ENCODE peak calls at places on chromosomes 2 and 18, in five cellular contexts. F is stomach, Q is right atrium auricular region, U is hepatocyte, J is tibial nerve. X is an unnamed sample.

GRCh38 chr2:180720861-180721260 is 259.5 kb upstream of the UBE2E3 start:
- DNase-seq in F (no peak), Q (no peak), U (no peak), J (no peak), X (no peak)

GRCh38 chr2:159615936-159616733 is at the start of gene BAZ2B:
- DNase-seq in F (peak), Q (peak), U (peak), J (no peak), X (no peak)

GRCh38 chr2:233209978-233210680 is 41.3 kb upstream of the ATG16L1 start:
- DNase-seq in F (no peak), Q (no peak), U (no peak), J (no peak), X (no peak)

GRCh38 chr18:33871363-33872025 is 293.5 kb downstream of the ASXL3 start:
- DNase-seq in F (no peak), Q (no peak), U (no peak), J (no peak), X (no peak)

GRCh38 chr2:173086518-173087213 is 11.0 kb downstream of the MAP3K20 start:
- DNase-seq in F (no peak), Q (no peak), U (no peak), J (no peak), X (no peak)

GRCh38 chr2:186558512-186559276 is 31.2 kb upstream of the ITGAV start:
- DNase-seq in F (no peak), Q (no peak), U (no peak), J (no peak), X (no peak)

GRCh38 chr2:129896226-129897100 is 83.0 kb upstream of the RAB6C start:
- DNase-seq in F (no peak), Q (peak), U (no peak), J (no peak), X (no peak)

GRCh38 chr2:128594273-128594910 is 275.7 kb upstream of the HS6ST1 start:
- DNase-seq in F (peak), Q (peak), U (no peak), J (no peak), X (no peak)

GRCh38 chr2:190678444-190679162 is 29.7 kb downstream of the NAB1 start:
- DNase-seq in F (no peak), Q (no peak), U (no peak), J (no peak), X (no peak)

GRCh38 chr2:71849111-71849510 is 298.6 kb downstream of the CYP26B1 start:
- DNase-seq in F (no peak), Q (no peak), U (no peak), J (no peak), X (no peak)

GRCh38 chr2:221502270-221502973 is 69.7 kb downstream of the EPHA4 start:
- DNase-seq in F (no peak), Q (no peak), U (no peak), J (no peak), X (no peak)

GRCh38 chr2:43265006-43265770 is 38.8 kb upstream of the ZFP36L2 start:
- DNase-seq in F (no peak), Q (no peak), U (no peak), J (no peak), X (peak)

GRCh38 chr2:233303252-233303651 is 4.4 kb upstream of the SAG start:
- DNase-seq in F (no peak), Q (no peak), U (no peak), J (no peak), X (no peak)

GRCh38 chr2:237677951-237678481 is 50.6 kb downstream of the LRRFIP1 start:
- DNase-seq in F (no peak), Q (no peak), U (peak), J (no peak), X (peak)
- H3K27ac ChIP-seq in F (peak), Q (peak), U (peak), J (peak), X (peak)

DNA sequence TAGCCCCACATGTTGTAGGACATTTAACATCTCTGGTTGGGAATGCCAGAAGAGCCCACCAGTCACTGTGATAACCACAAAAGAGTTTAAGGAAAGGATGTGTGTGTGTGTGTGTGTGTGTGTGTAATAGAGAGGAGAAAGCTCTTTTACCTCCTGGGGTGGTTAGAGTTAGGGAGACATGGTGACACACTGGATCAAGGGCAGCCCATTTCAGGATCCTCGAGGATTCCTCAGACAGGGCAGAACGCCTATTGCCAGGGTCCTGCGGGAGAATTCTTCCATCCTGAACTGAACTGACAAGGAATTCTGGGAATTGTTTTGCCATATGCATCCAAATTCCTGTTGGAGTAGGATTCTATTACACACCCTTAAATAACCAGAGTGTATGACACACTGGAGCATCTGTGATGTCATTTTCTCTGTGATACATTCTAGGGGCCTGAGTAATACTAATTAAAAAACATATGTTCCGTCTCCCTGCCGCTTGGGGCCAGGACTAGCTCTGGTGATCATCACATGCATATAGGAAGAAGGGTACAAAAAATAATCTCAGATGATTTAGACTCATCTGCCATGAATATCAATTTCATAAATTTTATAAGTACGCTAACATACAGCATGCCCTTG is 156.4 kb upstream of the MMADHC start:
- DNase-seq in F (no peak), Q (no peak), U (no peak), J (no peak), X (no peak)
- H3K27ac ChIP-seq in F (no peak), Q (no peak), U (no peak), J (no peak), X (no peak)

GRCh38 chr18:76752400-76752799 is 70.0 kb upstream of the ZNF236 start:
- DNase-seq in F (no peak), Q (no peak), U (no peak), J (no peak), X (no peak)

GRCh38 chr18:76750886-76751537 is 71.3 kb upstream of the ZNF236 start:
- DNase-seq in F (no peak), Q (no peak), U (no peak), J (no peak), X (no peak)

GRCh38 chr18:76747676-76748075 is 74.7 kb upstream of the ZNF236 start:
- DNase-seq in F (no peak), Q (no peak), U (no peak), J (no peak), X (no peak)

GRCh38 chr18:76751538-76751890 is 70.8 kb upstream of the ZNF236 start:
- DNase-seq in F (no peak), Q (no peak), U (no peak), J (no peak), X (no peak)

DNA sequence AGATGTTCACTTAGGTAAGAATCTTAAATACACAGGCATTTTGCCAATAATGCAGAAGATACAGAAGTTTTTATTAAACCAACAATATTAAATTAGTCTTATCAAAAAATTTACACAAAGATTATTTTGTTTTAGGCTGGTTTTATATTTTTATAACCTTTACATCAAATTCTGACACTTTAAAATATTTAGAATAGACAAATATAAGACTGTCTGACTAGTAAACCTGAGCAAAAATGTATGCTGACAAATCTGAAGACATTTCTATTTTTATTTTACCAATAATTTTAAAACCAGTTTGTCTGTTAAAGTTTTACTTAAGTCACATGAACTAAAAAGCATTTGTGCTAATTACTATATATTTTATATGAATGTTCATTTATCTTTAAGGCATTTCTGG is 72.1 kb upstream of the ZNF236 start:
- DNase-seq in F (no peak), Q (no peak), U (no peak), J (no peak), X (no peak)
- H3K27ac ChIP-seq in F (no peak), Q (no peak), U (no peak), J (no peak), X (no peak)

GRCh38 chr18:2997846-2998599 is 14.9 kb downstream of the LPIN2 start:
- DNase-seq in F (peak), Q (no peak), U (no peak), J (no peak), X (no peak)
- H3K27ac ChIP-seq in F (peak), Q (peak), U (peak), J (peak), X (peak)

GRCh38 chr18:60277855-60278480 is 94.6 kb downstream of the MC4R start:
- DNase-seq in F (no peak), Q (no peak), U (no peak), J (no peak), X (no peak)
- H3K27ac ChIP-seq in F (no peak), Q (no peak), U (no peak), J (no peak), X (no peak)

DNA sequence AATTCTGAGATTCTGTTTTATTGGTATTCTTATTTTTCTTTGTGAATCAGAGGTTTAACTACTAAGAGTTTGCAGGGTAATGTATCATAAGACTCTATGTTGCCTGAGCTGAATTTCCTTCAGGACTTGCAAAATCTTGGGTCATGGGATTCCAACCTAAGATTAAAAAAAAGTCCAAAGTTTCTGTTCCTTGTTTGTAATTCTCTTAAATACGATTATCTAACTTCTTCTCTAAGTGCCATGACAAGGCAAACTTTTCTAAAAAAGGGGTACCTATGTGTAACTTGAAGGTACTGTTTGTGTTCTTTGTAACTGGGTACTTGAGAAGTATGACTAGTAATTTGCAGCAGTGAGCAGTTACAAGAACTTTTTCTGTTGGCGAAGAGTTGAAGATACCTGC is 181.3 kb upstream of the ZEB2 start:
- DNase-seq in F (no peak), Q (no peak), U (no peak), J (no peak), X (no peak)
- H3K27ac ChIP-seq in F (no peak), Q (no peak), U (no peak), J (peak), X (no peak)

GRCh38 chr2:27799646-27800010 is 28.1 kb downstream of the MRPL33 start:
- DNase-seq in F (no peak), Q (no peak), U (no peak), J (no peak), X (no peak)
- H3K27ac ChIP-seq in F (no peak), Q (peak), U (peak), J (peak), X (peak)

GRCh38 chr2:28683100-28683706 is 68.4 kb upstream of the PPP1CB start:
- DNase-seq in F (peak), Q (peak), U (peak), J (peak), X (peak)
- H3K27ac ChIP-seq in F (no peak), Q (peak), U (peak), J (no peak), X (peak)

X was measured in uterus.